ENCODE peak calls at places on chromosomes 13 and 19, in eight cellular contexts. Z is fibroblast of lung, R is heart left ventricle, N is body of pancreas, U is BE2C, A is mucosa of descending colon, B is brain microvascular endothelial cell, J is colonic mucosa. P is an unnamed sample.

GRCh38 chr13:42355841-42356575 is 84.1 kb downstream of the AKAP11 start:
- DNase-seq in Z (no peak), R (no peak), N (no peak), U (no peak), A (no peak), B (no peak), J (no peak), P (no peak)

GRCh38 chr13:110628477-110628793 is 13.1 kb downstream of the NAXD start:
- DNase-seq in Z (peak; percentile 70), R (no peak), N (no peak), U (peak; percentile 86), A (no peak), B (peak; percentile 74), J (no peak), P (peak; percentile 85)

GRCh38 chr19:12833418-12833746 is 997 bp downstream of the RTBDN start:
- DNase-seq in Z (no peak), R (no peak), N (no peak), U (no peak), A (no peak), B (no peak), J (no peak), P (no peak)

GRCh38 chr13:74891610-74892009 is 590.4 kb downstream of the TBC1D4 start:
- DNase-seq in Z (peak; percentile 45), R (no peak), N (no peak), U (no peak), A (no peak), B (peak; percentile 28), J (no peak), P (peak; percentile 81)

GRCh38 chr13:51881296-51881695 is 19.5 kb downstream of the CCDC70 start:
- DNase-seq in Z (no peak), R (no peak), N (no peak), U (no peak), A (no peak), B (no peak), J (no peak), P (no peak)

GRCh38 chr13:63409791-63410351 is 1994.2 kb upstream of the PCDH20 start:
- DNase-seq in Z (no peak), R (no peak), N (no peak), U (no peak), A (no peak), B (no peak), J (no peak), P (no peak)

GRCh38 chr19:10753305-10753704 is 35.4 kb downstream of the DNM2 start:
- DNase-seq in Z (no peak), R (no peak), N (no peak), U (no peak), A (no peak), B (no peak), J (no peak), P (no peak)

GRCh38 chr19:41410655-41411054 is 13.0 kb downstream of the BCKDHA start:
- DNase-seq in Z (no peak), R (no peak), N (no peak), U (no peak), A (no peak), B (no peak), J (no peak), P (no peak)

DNA sequence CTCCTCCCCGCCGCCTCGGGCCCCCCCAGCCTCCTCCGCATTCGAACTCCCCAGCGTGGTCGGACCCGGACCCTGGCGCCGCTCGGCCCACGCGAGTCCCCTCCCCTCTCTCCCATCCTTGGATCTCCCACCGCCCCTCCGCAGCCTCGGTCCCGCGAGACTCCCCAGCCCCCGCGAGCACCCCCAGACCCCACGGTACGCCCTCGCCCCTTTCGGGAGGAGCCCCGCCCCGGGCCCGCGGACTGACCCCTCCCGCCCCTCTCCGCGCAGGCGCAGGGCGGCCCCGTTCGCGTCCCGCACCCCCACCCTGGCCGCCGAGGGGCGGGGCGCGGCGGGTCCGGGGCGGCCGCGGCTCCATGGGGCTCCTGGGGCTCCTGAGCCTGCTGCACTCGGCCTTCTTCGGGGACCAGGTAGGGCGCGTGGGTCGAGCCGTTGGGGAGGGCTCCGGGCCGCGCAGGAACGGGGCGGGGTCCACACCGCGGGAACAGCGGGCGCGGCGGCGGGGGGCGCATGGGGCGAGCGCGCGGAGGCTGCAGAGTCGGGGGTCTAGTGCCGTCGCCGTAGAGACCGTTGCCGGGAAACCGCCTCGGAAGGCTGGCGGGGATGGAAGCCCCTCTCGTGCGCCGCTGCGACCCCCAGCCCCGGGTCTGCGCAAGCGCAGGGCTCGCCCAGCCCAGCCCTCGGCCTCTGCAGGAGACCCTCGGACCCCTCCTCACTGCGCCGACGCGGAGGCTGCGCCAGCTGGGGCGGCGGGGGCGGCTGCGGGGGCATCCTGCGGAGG is 3.8 kb upstream of the APC2 start:
- DNase-seq in Z (no peak), R (peak; percentile 22), N (no peak), U (peak; percentile 82), A (no peak), B (no peak), J (no peak), P (no peak)
- H3K4me3 ChIP-seq in Z (no peak overlapping the region), R (peak overlapping the region; percentile 40), N (no peak overlapping the region), U (peak overlapping the region; percentile 51), A (no peak overlapping the region), B (no peak overlapping the region), J (peak overlapping the region; percentile 34), P (peak overlapping the region; percentile 22)

GRCh38 chr13:40814803-40815202 is 25.4 kb downstream of the SLC25A15 start:
- DNase-seq in Z (peak; percentile 3), R (no peak), N (no peak), U (no peak), A (no peak), B (no peak), J (no peak), P (peak; percentile 21)

GRCh38 chr13:40812724-40813445 is 23.5 kb downstream of the SLC25A15 start:
- DNase-seq in Z (peak; percentile 44), R (no peak), N (no peak), U (no peak), A (no peak), B (peak; percentile 27), J (no peak), P (peak; percentile 19)

GRCh38 chr13:40812102-40812501 is 22.7 kb downstream of the SLC25A15 start:
- DNase-seq in Z (no peak), R (no peak), N (no peak), U (no peak), A (no peak), B (no peak), J (no peak), P (no peak)

GRCh38 chr13:40809471-40809870 is 20.1 kb downstream of the SLC25A15 start:
- DNase-seq in Z (no peak), R (no peak), N (no peak), U (no peak), A (no peak), B (no peak), J (no peak), P (no peak)

DNA sequence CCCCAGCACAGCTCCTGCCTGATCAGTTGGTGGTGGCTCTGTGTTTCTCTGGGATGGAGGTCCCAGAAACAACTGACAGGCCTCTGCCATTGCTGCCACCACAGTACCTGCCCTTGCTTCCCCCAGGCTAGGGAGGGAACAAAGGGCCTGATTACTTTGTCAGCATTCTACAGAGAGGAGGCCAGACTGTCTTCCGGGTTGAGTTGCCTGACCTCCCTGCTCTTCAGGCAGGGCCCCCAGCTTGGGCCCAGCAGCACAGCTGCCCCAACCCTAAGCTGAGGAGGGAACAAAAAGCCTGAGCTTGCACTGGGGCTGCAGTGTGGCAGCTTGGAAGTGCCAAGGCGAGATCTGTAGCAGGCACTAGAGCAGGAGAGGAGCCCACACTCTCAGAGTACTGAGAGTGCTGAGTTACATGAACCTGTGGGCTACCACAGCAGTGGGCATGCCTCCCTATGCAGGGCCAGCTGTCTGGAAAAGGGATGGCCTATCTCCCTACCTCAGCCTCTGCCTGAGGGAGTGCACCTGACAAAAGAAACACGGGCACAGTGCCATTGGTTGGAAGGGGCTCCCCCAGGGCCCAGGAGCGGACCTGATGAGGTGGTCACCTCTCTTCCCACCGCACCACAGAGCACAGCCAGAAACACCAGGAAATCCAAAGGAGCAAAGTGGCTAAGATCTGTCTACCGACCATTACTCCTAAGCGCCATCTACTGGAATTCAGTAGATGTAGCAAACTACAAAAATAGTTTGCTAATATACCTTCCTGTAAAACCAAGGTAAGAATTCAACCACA is 24.4 kb downstream of the SLC25A15 start:
- DNase-seq in Z (peak; percentile 12), R (no peak), N (peak; percentile 30), U (peak; percentile 18), A (no peak), B (peak; percentile 16), J (no peak), P (peak; percentile 66)
- TF ChIP-seq CTCF in Z (peak; percentile 67), R (peak; percentile 19), N (peak; percentile 77), U (peak; percentile 76), A (no peak), B (peak; percentile 65), J (peak; percentile 41), P (peak; percentile 65)

GRCh38 chr19:50416034-50416814 is 2.5 kb upstream of the SPIB start:
- DNase-seq in Z (no peak), R (no peak), N (no peak), U (no peak), A (no peak), B (no peak), J (no peak), P (no peak)

GRCh38 chr19:50413531-50413930 is 5.2 kb upstream of the SPIB start:
- DNase-seq in Z (no peak), R (no peak), N (no peak), U (no peak), A (no peak), B (no peak), J (no peak), P (no peak)

GRCh38 chr19:50416815-50417137 is 2.0 kb upstream of the SPIB start:
- DNase-seq in Z (no peak), R (no peak), N (no peak), U (no peak), A (no peak), B (no peak), J (no peak), P (no peak)

GRCh38 chr19:50415661-50416033 is 3.1 kb upstream of the SPIB start:
- DNase-seq in Z (no peak), R (no peak), N (peak; percentile 34), U (no peak), A (peak; percentile 67), B (no peak), J (peak; percentile 59), P (no peak)

DNA sequence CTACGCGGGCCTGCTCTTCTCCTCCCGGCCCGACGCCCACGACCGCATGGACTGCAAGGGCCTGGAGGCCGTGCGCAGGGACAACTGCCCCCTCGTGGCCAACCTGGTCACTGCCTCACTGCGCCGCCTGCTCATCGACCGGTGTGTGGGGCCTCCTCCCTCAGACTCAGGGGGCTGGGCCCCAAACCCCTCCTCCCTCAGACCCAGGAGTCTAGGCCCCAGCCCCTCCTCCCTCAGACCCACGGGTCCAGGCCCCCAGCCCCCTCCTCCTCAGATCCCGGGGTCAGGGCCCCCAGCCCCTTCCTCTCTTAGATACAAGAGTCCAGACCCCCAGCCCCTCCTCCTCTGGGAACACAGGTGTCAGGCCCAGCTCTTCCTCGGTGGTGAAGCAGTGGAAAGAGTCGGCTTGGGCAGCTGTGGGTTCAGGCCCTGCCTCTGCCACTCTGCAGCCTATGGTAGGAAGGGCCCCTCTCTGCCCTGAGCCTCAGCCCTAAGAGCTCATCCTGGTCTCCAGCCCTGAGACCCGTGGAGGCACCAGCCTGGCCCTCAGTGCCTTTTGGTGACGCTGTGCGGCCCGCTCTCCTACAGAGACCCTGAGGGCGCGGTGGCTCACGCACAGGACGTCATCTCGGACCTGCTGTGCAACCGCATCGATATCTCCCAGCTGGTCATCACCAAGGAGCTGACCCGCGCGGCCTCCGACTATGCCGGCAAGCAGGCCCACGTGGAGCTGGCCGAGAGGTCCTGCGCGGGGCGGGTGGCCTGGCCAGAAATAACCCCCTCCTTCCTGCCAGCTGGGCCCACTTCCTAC is 3.7 kb upstream of the SPIB start:
- DNase-seq in Z (peak; percentile 39), R (peak; percentile 75), N (peak; percentile 75), U (peak; percentile 85), A (peak; percentile 88), B (peak; percentile 64), J (peak; percentile 75), P (peak; percentile 74)
- H3K4me3 ChIP-seq in Z (no peak overlapping the region), R (no peak overlapping the region), N (no peak overlapping the region), U (no peak overlapping the region), A (no peak overlapping the region), B (no peak overlapping the region), J (no peak overlapping the region), P (no peak overlapping the region)

GRCh38 chr19:1221904-1222255 is 15.9 kb downstream of the CBARP start:
- DNase-seq in Z (no peak), R (no peak), N (no peak), U (no peak), A (no peak), B (no peak), J (no peak), P (no peak)

GRCh38 chr19:1224047-1224825 is 13.6 kb downstream of the CBARP start:
- DNase-seq in Z (no peak), R (no peak), N (no peak), U (no peak), A (no peak), B (no peak), J (no peak), P (no peak)

GRCh38 chr19:1222394-1222793 is 15.4 kb downstream of the CBARP start:
- DNase-seq in Z (no peak), R (no peak), N (no peak), U (no peak), A (no peak), B (no peak), J (no peak), P (no peak)

GRCh38 chr19:1224847-1225246 is 13.0 kb downstream of the CBARP start:
- DNase-seq in Z (no peak), R (no peak), N (no peak), U (no peak), A (no peak), B (no peak), J (no peak), P (no peak)

GRCh38 chr19:1223018-1223855 is 14.6 kb downstream of the CBARP start:
- DNase-seq in Z (peak; percentile 37), R (no peak), N (no peak), U (peak; percentile 95), A (no peak), B (no peak), J (no peak), P (peak; percentile 54)
- TF ChIP-seq CTCF in Z (peak; percentile 44), R (peak; percentile 20), N (peak; percentile 18), U (peak; percentile 81), A (no peak), B (peak; percentile 72), J (peak; percentile 24), P (peak; percentile 62)

P was measured in choroid plexus epithelial cell.